ENCODE peak calls at places on chromosomes 7 and 10, in ten cellular contexts. O is fibroblast of the aortic adventitia; U is cardiac fibroblast; Z is adrenal gland; G is tibial nerve; P is A549; Q is fibroblast of mammary gland; L is CD8-positive, alpha-beta T cell; W is left ventricle myocardium inferior; R is choroid plexus epithelial cell. J is an unnamed sample.

GRCh38 chr10:24463683-24464426 is 254.9 kb downstream of the KIAA1217 start:
- DNase-seq in G (no peak), L (no peak), Q (peak; percentile 99), O (peak; percentile 92), R (peak; percentile 83), U (peak; percentile 74), P (no peak), Z (peak; percentile 87), W (no peak), J (peak; percentile 77)

GRCh38 chr10:59880976-59881510 is 25.3 kb downstream of the CCDC6 start:
- DNase-seq in W (no peak), O (no peak), P (no peak), L (peak; percentile 23), Q (no peak), Z (no peak), U (no peak), R (no peak), G (no peak), J (no peak)

GRCh38 chr7:158446706-158447105 is 140.9 kb downstream of the PTPRN2 start:
- DNase-seq in W (no peak), R (no peak), Q (no peak), P (no peak), Z (no peak), G (no peak), U (no peak), O (no peak), L (no peak), J (no peak)

GRCh38 chr10:61130366-61130765 is 186.4 kb upstream of the RHOBTB1 start:
- DNase-seq in R (peak; percentile 72), G (no peak), P (no peak), W (no peak), L (no peak), O (no peak), U (no peak), Z (no peak), Q (no peak), J (no peak)

GRCh38 chr10:11874568-11875182 is 51.5 kb downstream of the PROSER2 start:
- DNase-seq in O (peak; percentile 58), P (no peak), W (peak; percentile 48), U (peak; percentile 89), G (no peak), Q (peak; percentile 17), R (peak; percentile 64), Z (peak; percentile 42), L (peak; percentile 32), J (peak; percentile 81)

GRCh38 chr7:149422914-149423285 is 38.0 kb downstream of the ZNF777 start:
- DNase-seq in L (peak; percentile 32), G (no peak), O (no peak), R (no peak), U (no peak), W (peak; percentile 40), Z (peak; percentile 39), Q (no peak), P (no peak), J (no peak)

GRCh38 chr7:90621892-90622182 is 25.7 kb downstream of the CDK14 start:
- DNase-seq in Z (no peak), G (no peak), P (no peak), R (peak; percentile 54), U (no peak), L (no peak), O (no peak), W (no peak), Q (no peak), J (no peak)

GRCh38 chr7:82319674-82320118 is 123.9 kb downstream of the CACNA2D1 start:
- DNase-seq in W (peak; percentile 89), Q (peak; percentile 91), O (peak; percentile 89), R (peak; percentile 85), P (no peak), Z (peak; percentile 90), L (no peak), G (peak; percentile 56), U (peak; percentile 91), J (peak; percentile 85)

GRCh38 chr7:41999736-42000283 is 237.2 kb downstream of the GLI3 start:
- DNase-seq in G (no peak), U (no peak), Q (no peak), P (no peak), W (no peak), L (no peak), R (peak; percentile 50), O (no peak), Z (no peak), J (no peak)

GRCh38 chr7:104955276-104955675 is 58.7 kb upstream of the KMT2E start:
- DNase-seq in Z (no peak), L (no peak), Q (no peak), W (no peak), R (no peak), P (no peak), O (no peak), U (no peak), G (no peak), J (no peak)

GRCh38 chr10:25901199-25901598 is 32.8 kb upstream of the MYO3A start:
- DNase-seq in U (no peak), Z (no peak), W (no peak), G (no peak), R (no peak), L (no peak), P (no peak), O (no peak), Q (no peak), J (no peak)

GRCh38 chr7:86644282-86645173 is 819 bp downstream of the GRM3 start:
- DNase-seq in G (no peak), W (no peak), P (no peak), L (no peak), O (no peak), Z (peak; percentile 29), Q (no peak), U (no peak), R (no peak), J (no peak)

GRCh38 chr7:33399528-33400213 is 270.3 kb downstream of the BBS9 start:
- DNase-seq in Q (no peak), O (no peak), Z (no peak), L (no peak), W (no peak), U (no peak), P (no peak), R (no peak), G (no peak), J (no peak)

GRCh38 chr7:86645676-86646276 is 2.1 kb downstream of the GRM3 start:
- DNase-seq in U (no peak), W (no peak), R (no peak), L (no peak), Q (no peak), G (no peak), P (no peak), Z (no peak), O (no peak), J (no peak)

DNA sequence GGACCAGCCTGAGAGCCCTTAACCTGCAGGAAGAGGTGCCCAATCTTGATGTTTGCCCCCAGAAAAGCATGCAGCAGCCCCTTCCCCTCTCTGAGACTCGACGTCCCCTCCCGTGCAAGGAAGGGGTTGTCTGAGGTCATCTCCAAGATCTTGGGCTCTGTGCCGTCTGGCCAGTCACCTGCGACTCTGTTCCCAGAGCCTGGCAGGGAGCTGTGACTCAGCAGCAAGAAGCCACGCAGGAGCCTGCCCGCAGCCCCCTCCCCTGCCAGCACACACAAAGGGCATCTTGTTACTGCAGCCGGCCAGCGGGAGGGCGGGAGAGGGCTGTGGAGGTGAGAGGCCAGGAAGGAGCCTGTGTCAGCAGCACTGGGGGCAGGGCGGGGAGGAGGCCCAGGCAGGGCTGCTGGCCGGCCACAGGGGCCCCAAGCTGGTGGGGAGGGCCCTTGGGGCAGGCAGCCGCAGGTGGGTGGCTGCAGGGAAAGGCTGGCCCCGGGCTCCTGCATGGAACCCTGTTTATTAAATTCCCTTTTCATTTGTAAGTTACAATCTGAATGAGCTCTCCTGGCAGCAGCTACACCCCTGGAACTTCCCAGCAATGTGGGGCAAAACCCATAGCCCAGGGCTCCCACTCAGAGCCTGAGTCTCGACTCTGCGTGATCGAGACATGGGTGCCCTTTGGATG is 103.7 kb upstream of the ZMIZ1 start:
- DNase-seq in O (no peak), L (no peak), Q (peak; percentile 33), P (peak; percentile 63), W (peak; percentile 25), Z (peak; percentile 88), R (peak; percentile 43), G (no peak), U (peak; percentile 47), J (no peak)
- TF ChIP-seq CTCF in O (no peak), L (no peak), Q (no peak), P (no peak), W (no peak), Z (no peak), R (no peak), G (no peak), U (no peak), J (no peak)

DNA sequence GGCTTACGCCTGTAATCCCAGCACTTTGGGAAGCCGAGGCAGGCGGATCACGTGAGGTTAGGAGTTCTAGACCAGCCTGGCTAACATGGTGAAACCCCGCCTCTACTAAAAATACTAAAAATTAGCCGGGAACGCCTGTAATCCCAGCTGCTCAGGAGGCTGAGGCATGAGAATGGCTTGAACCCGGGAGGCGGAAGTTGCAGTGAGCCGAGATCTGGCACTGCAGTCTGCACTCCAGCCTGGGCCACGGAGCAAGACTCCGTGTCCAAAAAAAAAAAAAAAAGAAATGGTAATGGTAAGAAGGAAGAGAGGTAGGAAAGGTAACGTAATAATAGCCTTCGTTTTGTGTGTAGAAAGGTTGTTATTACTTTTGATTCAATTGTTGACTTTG is 1.2 kb downstream of the HSPA14 start:
- DNase-seq in G (no peak), L (no peak), U (no peak), P (no peak), Q (peak; percentile 16), Z (no peak), R (peak; percentile 26), W (no peak), O (no peak), J (peak; percentile 11)
- H3K4me3 ChIP-seq in G (peak overlapping the region; percentile 90), L (peak overlapping the region; percentile 90), U (peak overlapping the region; percentile 99), P (peak overlapping the region; percentile 90), Q (peak overlapping the region; percentile 92), Z (peak overlapping the region; percentile 84), R (peak overlapping the region; percentile 99), W (peak overlapping the region; percentile 92), O (peak overlapping the region; percentile 77), J (peak overlapping the region; percentile 95)

DNA sequence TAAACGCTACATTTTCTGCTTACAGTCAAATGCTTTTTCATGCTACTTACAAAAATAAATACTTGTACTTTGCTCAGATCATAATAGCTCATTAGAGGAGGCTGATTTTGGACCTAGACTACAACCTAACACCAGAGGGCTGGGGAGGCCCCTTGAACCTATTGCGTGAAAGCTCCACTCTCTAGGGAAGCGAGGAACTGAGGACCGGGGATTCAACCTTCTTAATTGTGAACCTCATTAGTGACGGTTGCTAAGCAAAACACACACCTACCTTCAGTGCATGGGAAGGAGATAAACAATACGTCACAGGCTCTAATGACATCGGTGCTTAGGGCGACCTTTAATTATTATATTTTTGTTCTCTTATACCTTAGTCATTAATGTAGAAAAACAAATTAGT is 92.1 kb downstream of the EBF3 start:
- DNase-seq in G (no peak), R (no peak), W (no peak), P (no peak), U (no peak), Q (no peak), O (no peak), Z (no peak), L (no peak), J (no peak)
- TF ChIP-seq CTCF in G (no peak), R (no peak), W (no peak), P (no peak), U (no peak), Q (no peak), O (no peak), Z (no peak), L (no peak), J (no peak)

DNA sequence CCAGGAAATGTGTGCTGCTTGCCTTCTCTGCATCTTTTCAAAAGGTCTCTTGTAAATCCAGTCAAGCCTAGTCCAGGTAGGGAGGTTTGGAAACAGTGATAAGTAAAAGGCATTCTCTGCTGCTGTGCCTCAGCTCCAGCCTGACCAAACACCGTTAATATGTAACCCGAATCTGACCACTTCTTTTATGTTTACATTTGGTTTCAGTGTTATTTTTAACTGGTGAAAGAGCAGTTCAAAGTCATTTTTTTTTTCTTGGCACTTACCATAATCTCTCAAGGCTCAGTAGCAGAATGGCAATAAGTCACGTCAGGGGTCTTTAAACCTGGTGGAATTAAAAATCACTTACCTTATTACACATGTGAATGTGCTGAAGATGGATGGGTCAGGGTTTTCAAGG is 216.8 kb downstream of the PTEN start:
- DNase-seq in O (peak; percentile 32), Z (no peak), P (no peak), R (peak; percentile 67), U (no peak), L (no peak), W (no peak), Q (peak; percentile 18), G (no peak), J (peak; percentile 7)
- H3K4me3 ChIP-seq in O (no peak overlapping the region), Z (no peak overlapping the region), P (no peak overlapping the region), R (no peak overlapping the region), U (no peak overlapping the region), L (no peak overlapping the region), W (no peak overlapping the region), Q (no peak overlapping the region), G (no peak overlapping the region), J (no peak overlapping the region)